ENCODE peak calls at places on chromosomes 7 and 10, in five cellular contexts. One of them, this sample, is unnamed.

GRCh38 chr7:138755831-138756590 is 41.8 kb upstream of the TMEM213 start:
- DNase-seq in GM13976: no peak
- DNase-seq in G401: no peak
- DNase-seq in mucosa of descending colon: no peak
- DNase-seq in stimulated activated CD4-positive, alpha-beta T cell treated with anti-CD3 and anti-CD28 coated beads, Interleukin-2, amount 100 ng/mL, for 48 hours: no peak
- DNase-seq in this sample: no peak

GRCh38 chr10:35792301-35792700 is 150.2 kb upstream of the FZD8 start:
- DNase-seq in GM13976: no peak
- DNase-seq in G401: no peak
- DNase-seq in stimulated activated CD4-positive, alpha-beta T cell treated with anti-CD3 and anti-CD28 coated beads, Interleukin-2, amount 100 ng/mL, for 48 hours: no peak
- DNase-seq in mucosa of descending colon: no peak
- DNase-seq in this sample: no peak

GRCh38 chr7:4470246-4470645 is 211.8 kb upstream of the FOXK1 start:
- DNase-seq in stimulated activated CD4-positive, alpha-beta T cell treated with anti-CD3 and anti-CD28 coated beads, Interleukin-2, amount 100 ng/mL, for 48 hours: no peak
- DNase-seq in mucosa of descending colon: no peak
- DNase-seq in G401: no peak
- DNase-seq in GM13976: no peak
- DNase-seq in this sample: no peak

GRCh38 chr10:20962165-20962564 is 65.1 kb upstream of the NEBL start:
- DNase-seq in GM13976: no peak
- DNase-seq in stimulated activated CD4-positive, alpha-beta T cell treated with anti-CD3 and anti-CD28 coated beads, Interleukin-2, amount 100 ng/mL, for 48 hours: no peak
- DNase-seq in mucosa of descending colon: no peak
- DNase-seq in G401: no peak
- DNase-seq in this sample: no peak

GRCh38 chr7:66974986-66975590 is 20.3 kb downstream of the SBDS start:
- DNase-seq in G401: no peak
- DNase-seq in GM13976: no peak
- DNase-seq in mucosa of descending colon: no peak
- DNase-seq in stimulated activated CD4-positive, alpha-beta T cell treated with anti-CD3 and anti-CD28 coated beads, Interleukin-2, amount 100 ng/mL, for 48 hours: no peak
- DNase-seq in this sample: no peak

GRCh38 chr7:66950763-66951162 is 29.7 kb downstream of the TMEM248 start:
- DNase-seq in stimulated activated CD4-positive, alpha-beta T cell treated with anti-CD3 and anti-CD28 coated beads, Interleukin-2, amount 100 ng/mL, for 48 hours: no peak
- DNase-seq in mucosa of descending colon: no peak
- DNase-seq in G401: no peak
- DNase-seq in GM13976: no peak
- DNase-seq in this sample: no peak

GRCh38 chr10:50585921-50586739 is 37.6 kb downstream of the SGMS1 start:
- DNase-seq in mucosa of descending colon: no peak
- DNase-seq in stimulated activated CD4-positive, alpha-beta T cell treated with anti-CD3 and anti-CD28 coated beads, Interleukin-2, amount 100 ng/mL, for 48 hours: no peak
- DNase-seq in G401: no peak
- DNase-seq in GM13976: no peak
- DNase-seq in this sample: no peak

GRCh38 chr10:107653832-107654287 is 489.4 kb upstream of the SORCS1 start:
- DNase-seq in mucosa of descending colon: no peak
- DNase-seq in stimulated activated CD4-positive, alpha-beta T cell treated with anti-CD3 and anti-CD28 coated beads, Interleukin-2, amount 100 ng/mL, for 48 hours: no peak
- DNase-seq in GM13976: peak
- DNase-seq in G401: no peak
- DNase-seq in this sample: peak

GRCh38 chr10:34018811-34019210 is 684.3 kb upstream of the NRP1 start:
- DNase-seq in G401: no peak
- DNase-seq in GM13976: no peak
- DNase-seq in stimulated activated CD4-positive, alpha-beta T cell treated with anti-CD3 and anti-CD28 coated beads, Interleukin-2, amount 100 ng/mL, for 48 hours: no peak
- DNase-seq in mucosa of descending colon: no peak
- DNase-seq in this sample: no peak

GRCh38 chr10:8182841-8183240 is 128.4 kb downstream of the GATA3 start:
- DNase-seq in G401: no peak
- DNase-seq in stimulated activated CD4-positive, alpha-beta T cell treated with anti-CD3 and anti-CD28 coated beads, Interleukin-2, amount 100 ng/mL, for 48 hours: no peak
- DNase-seq in mucosa of descending colon: no peak
- DNase-seq in GM13976: no peak
- DNase-seq in this sample: peak

GRCh38 chr10:130067893-130068292 is 42.7 kb downstream of the C10orf143 start:
- DNase-seq in G401: no peak
- DNase-seq in stimulated activated CD4-positive, alpha-beta T cell treated with anti-CD3 and anti-CD28 coated beads, Interleukin-2, amount 100 ng/mL, for 48 hours: no peak
- DNase-seq in mucosa of descending colon: no peak
- DNase-seq in GM13976: no peak
- DNase-seq in this sample: no peak

GRCh38 chr10:30502266-30503058 is 68.5 kb downstream of the MAP3K8 start:
- DNase-seq in G401: no peak
- DNase-seq in GM13976: peak
- DNase-seq in mucosa of descending colon: peak
- DNase-seq in stimulated activated CD4-positive, alpha-beta T cell treated with anti-CD3 and anti-CD28 coated beads, Interleukin-2, amount 100 ng/mL, for 48 hours: no peak
- DNase-seq in this sample: peak

GRCh38 chr10:21523557-21524008 is 1.9 kb downstream of the SKIDA1 start:
- DNase-seq in GM13976: no peak
- DNase-seq in G401: peak
- DNase-seq in mucosa of descending colon: no peak
- DNase-seq in stimulated activated CD4-positive, alpha-beta T cell treated with anti-CD3 and anti-CD28 coated beads, Interleukin-2, amount 100 ng/mL, for 48 hours: no peak
- DNase-seq in this sample: no peak

GRCh38 chr10:54342058-54342457 is 459.0 kb downstream of the PCDH15 start:
- DNase-seq in GM13976: no peak
- DNase-seq in stimulated activated CD4-positive, alpha-beta T cell treated with anti-CD3 and anti-CD28 coated beads, Interleukin-2, amount 100 ng/mL, for 48 hours: no peak
- DNase-seq in G401: no peak
- DNase-seq in mucosa of descending colon: no peak
- DNase-seq in this sample: no peak

This sample was measured in GM06990.